ENCODE peak calls at places on chromosome 6, in five cellular contexts. U is mesenchymal stem cell, B is aorta, Y is HL-60, M is left ventricle myocardium inferior. H is an unnamed sample.

GRCh38 chr6:167116109-167116837 is 6.6 kb upstream of the CCR6 start:
- DNase-seq in U (no peak), B (no peak), Y (no peak), M (no peak), H (no peak)

GRCh38 chr6:19446570-19446969 is 390.6 kb upstream of the ID4 start:
- DNase-seq in U (no peak), B (no peak), Y (no peak), M (no peak), H (no peak)

GRCh38 chr6:36514554-36515456 is 32.5 kb downstream of the STK38 start:
- DNase-seq in U (no peak), B (no peak), Y (peak; percentile 39), M (no peak), H (no peak)

GRCh38 chr6:41021832-41022231 is 17.2 kb downstream of the UNC5CL start:
- DNase-seq in U (peak; percentile 50), B (no peak), Y (no peak), M (peak; percentile 34), H (no peak)

GRCh38 chr6:17032595-17033591 is 69.0 kb upstream of the STMND1 start:
- DNase-seq in U (peak; percentile 94), B (peak; percentile 74), Y (no peak), M (peak; percentile 36), H (peak; percentile 95)

GRCh38 chr6:82904860-82905259 is 160.8 kb downstream of the UBE3D start:
- DNase-seq in U (no peak), B (no peak), Y (no peak), M (no peak), H (no peak)

GRCh38 chr6:129252377-129253071 is 369.6 kb downstream of the LAMA2 start:
- DNase-seq in U (peak; percentile 8), B (no peak), Y (no peak), M (no peak), H (no peak)

GRCh38 chr6:132061381-132061780 is 110.2 kb upstream of the CCN2 start:
- DNase-seq in U (no peak), B (no peak), Y (no peak), M (no peak), H (no peak)

GRCh38 chr6:148723484-148723883 is 23.3 kb upstream of the UST start:
- DNase-seq in U (peak; percentile 65), B (no peak), Y (no peak), M (no peak), H (peak; percentile 52)

GRCh38 chr6:142833054-142833453 is 111.9 kb downstream of the HIVEP2 start:
- DNase-seq in U (peak; percentile 90), B (no peak), Y (no peak), M (no peak), H (peak; percentile 97)

GRCh38 chr6:7725849-7726415 is at the start of gene BMP6:
- DNase-seq in U (peak; percentile 86), B (peak; percentile 86), Y (peak; percentile 78), M (peak; percentile 86), H (peak; percentile 71)

GRCh38 chr6:73484438-73484837 is 22.9 kb downstream of the MTO1 start:
- DNase-seq in U (no peak), B (no peak), Y (no peak), M (no peak), H (no peak)

GRCh38 chr6:150005761-150006651 is 19.3 kb downstream of the RAET1L start:
- DNase-seq in U (no peak), B (no peak), Y (no peak), M (no peak), H (no peak)

GRCh38 chr6:136405410-136406029 is 115.9 kb upstream of the BCLAF1 start:
- DNase-seq in U (no peak), B (no peak), Y (peak; percentile 68), M (no peak), H (no peak)

GRCh38 chr6:163281661-163282060 is 132.9 kb upstream of the QKI start:
- DNase-seq in U (no peak), B (no peak), Y (no peak), M (no peak), H (no peak)

GRCh38 chr6:88179692-88180091 is 13.5 kb upstream of the CNR1 start:
- DNase-seq in U (no peak), B (no peak), Y (no peak), M (no peak), H (no peak)

GRCh38 chr6:48567016-48567415 is 456.0 kb upstream of the PTCHD4 start:
- DNase-seq in U (no peak), B (no peak), Y (no peak), M (no peak), H (no peak)

GRCh38 chr6:42963855-42964605 is 3.5 kb downstream of the GNMT start:
- DNase-seq in U (peak; percentile 78), B (no peak), Y (peak; percentile 51), M (no peak), H (peak; percentile 40)

GRCh38 chr6:14426281-14426680 is 308.7 kb downstream of the CD83 start:
- DNase-seq in U (no peak), B (no peak), Y (no peak), M (no peak), H (no peak)

GRCh38 chr6:82072113-82072512 is 175.4 kb downstream of the IBTK start:
- DNase-seq in U (no peak), B (no peak), Y (no peak), M (no peak), H (peak; percentile 17)

GRCh38 chr6:84764332-84765049 is at the start of gene TBX18:
- DNase-seq in U (peak; percentile 98), B (peak; percentile 97), Y (peak; percentile 41), M (peak; percentile 92), H (peak; percentile 100)

GRCh38 chr6:140661691-140662090 is 1287.2 kb upstream of the CITED2 start:
- DNase-seq in U (no peak), B (no peak), Y (no peak), M (no peak), H (no peak)

GRCh38 chr6:75932067-75932466 is 140.4 kb downstream of the IMPG1 start:
- DNase-seq in U (peak; percentile 18), B (no peak), Y (peak; percentile 23), M (peak; percentile 20), H (peak; percentile 35)

GRCh38 chr6:16757332-16757731 is 3.9 kb downstream of the ATXN1 start:
- DNase-seq in U (peak; percentile 15), B (no peak), Y (no peak), M (no peak), H (no peak)

GRCh38 chr6:71406871-71407860 is 118.6 kb downstream of the OGFRL1 start:
- DNase-seq in U (no peak), B (no peak), Y (no peak), M (no peak), H (no peak)

GRCh38 chr6:3209114-3210023 is 18.1 kb downstream of the TUBB2B start:
- DNase-seq in U (peak; percentile 96), B (peak; percentile 76), Y (no peak), M (peak; percentile 22), H (peak; percentile 98)

GRCh38 chr6:163659807-163660206 is 245.3 kb downstream of the QKI start:
- DNase-seq in U (no peak), B (no peak), Y (no peak), M (no peak), H (no peak)

GRCh38 chr6:109472132-109472995 is 10.7 kb downstream of the ZBTB24 start:
- DNase-seq in U (no peak), B (no peak), Y (no peak), M (no peak), H (no peak)

GRCh38 chr6:12293234-12293930 is 3.2 kb downstream of the EDN1 start:
- DNase-seq in U (no peak), B (no peak), Y (no peak), M (no peak), H (no peak)

GRCh38 chr6:12291083-12291784 is 1.1 kb downstream of the EDN1 start:
- DNase-seq in U (no peak), B (no peak), Y (no peak), M (no peak), H (no peak)

GRCh38 chr6:12289655-12290489 is at the start of gene EDN1:
- DNase-seq in U (peak; percentile 88), B (peak; percentile 86), Y (peak; percentile 78), M (peak; percentile 67), H (peak; percentile 93)

GRCh38 chr6:12290490-12290820 is 294 bp downstream of the EDN1 start:
- DNase-seq in U (no peak), B (no peak), Y (no peak), M (no peak), H (no peak)

GRCh38 chr6:12291785-12292604 is 1.8 kb downstream of the EDN1 start:
- DNase-seq in U (peak; percentile 60), B (no peak), Y (no peak), M (no peak), H (no peak)
- H3K4me3 ChIP-seq in U (peak overlapping the region; percentile 62), B (peak overlapping the region; percentile 76), Y (no peak overlapping the region), M (peak overlapping the region; percentile 68), H (peak overlapping the region; percentile 67)

GRCh38 chr6:52922161-52922560 is 12.7 kb upstream of the GSTA3 start:
- DNase-seq in U (no peak), B (no peak), Y (no peak), M (no peak), H (no peak)
- H3K27ac ChIP-seq in U (no peak overlapping the region), B (no peak overlapping the region), Y (no peak overlapping the region), M (no peak overlapping the region), H (no peak overlapping the region)

GRCh38 chr6:121236984-121237383 is 97.3 kb downstream of the TBC1D32 start:
- DNase-seq in U (peak; percentile 3), B (no peak), Y (no peak), M (no peak), H (no peak)
- H3K4me3 ChIP-seq in U (no peak overlapping the region), B (no peak overlapping the region), Y (no peak overlapping the region), M (no peak overlapping the region), H (no peak overlapping the region)

GRCh38 chr6:21263531-21264287 is 329.8 kb upstream of the SOX4 start:
- DNase-seq in U (peak; percentile 26), B (no peak), Y (peak; percentile 70), M (no peak), H (peak; percentile 41)
- H3K27ac ChIP-seq in U (no peak overlapping the region), B (no peak overlapping the region), Y (peak overlapping the region; percentile 41), M (no peak overlapping the region), H (no peak overlapping the region)

GRCh38 chr6:26104457-26105108 is 17.4 kb downstream of the HFE start:
- DNase-seq in U (no peak), B (no peak), Y (no peak), M (no peak), H (no peak)
- H3K4me3 ChIP-seq in U (no peak overlapping the region), B (peak overlapping the region; percentile 92), Y (peak overlapping the region; percentile 14), M (peak overlapping the region; percentile 74), H (peak overlapping the region; percentile 66)

GRCh38 chr6:110645685-110646418 is 169.4 kb downstream of the CDK19 start:
- DNase-seq in U (no peak), B (no peak), Y (no peak), M (no peak), H (no peak)

GRCh38 chr6:110646419-110646698 is 168.9 kb downstream of the CDK19 start:
- DNase-seq in U (no peak), B (no peak), Y (no peak), M (no peak), H (no peak)

GRCh38 chr6:110643175-110643574 is 166.8 kb upstream of the SLC22A16 start:
- DNase-seq in U (no peak), B (no peak), Y (no peak), M (no peak), H (no peak)

GRCh38 chr6:110646951-110647910 is 168.0 kb downstream of the CDK19 start:
- DNase-seq in U (no peak), B (no peak), Y (no peak), M (no peak), H (no peak)

DNA sequence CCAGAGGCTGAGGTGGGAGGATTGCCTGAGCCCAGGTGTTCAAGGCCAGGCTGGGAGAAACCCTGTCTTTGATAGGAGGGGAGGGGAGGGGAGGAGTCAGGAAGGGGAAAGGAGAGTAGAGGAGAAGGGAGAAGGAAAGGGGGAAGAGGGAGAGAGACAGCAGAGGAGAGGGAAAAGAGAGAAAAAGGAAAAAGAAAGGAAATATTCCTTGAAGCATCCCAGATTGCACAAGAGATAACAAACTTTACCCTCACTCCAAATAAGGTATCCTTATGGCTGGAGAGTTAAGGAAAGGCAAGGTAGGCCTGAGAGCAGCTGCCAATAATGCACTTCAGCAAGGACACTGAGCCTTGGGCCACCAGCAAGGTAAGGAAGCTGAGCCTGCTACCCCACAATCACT is 166.3 kb upstream of the SLC22A16 start:
- DNase-seq in U (no peak), B (no peak), Y (no peak), M (no peak), H (no peak)
- H3K27ac ChIP-seq in U (no peak overlapping the region), B (no peak overlapping the region), Y (no peak overlapping the region), M (no peak overlapping the region), H (no peak overlapping the region)